ENCODE peak calls at places on chromosomes 5 and 9, in four cellular contexts. G is adrenal gland, K is IMR-90, W is uterus. Y is an unnamed sample.

GRCh38 chr5:35853652-35854051 is 3.0 kb upstream of the IL7R start:
- DNase-seq in K (no peak), W (no peak), G (peak; percentile 82), Y (peak; percentile 23)

GRCh38 chr5:11642398-11642797 is 261.8 kb downstream of the CTNND2 start:
- DNase-seq in K (no peak), W (no peak), G (no peak), Y (no peak)

GRCh38 chr9:13282998-13283397 is 3.5 kb upstream of the MPDZ start:
- DNase-seq in G (no peak), K (peak; percentile 42), W (no peak), Y (no peak)

GRCh38 chr9:3043369-3043768 is 199.5 kb upstream of the PUM3 start:
- DNase-seq in K (peak; percentile 6), G (no peak), W (no peak), Y (no peak)

GRCh38 chr5:35146386-35146785 is 83.9 kb downstream of the PRLR start:
- DNase-seq in G (no peak), K (no peak), W (no peak), Y (no peak)

GRCh38 chr5:130099001-130099400 is 194.7 kb downstream of the CHSY3 start:
- DNase-seq in G (no peak), K (no peak), W (no peak), Y (no peak)

GRCh38 chr9:135101926-135102325 is 14.5 kb downstream of the OLFM1 start:
- DNase-seq in K (no peak), W (no peak), G (no peak), Y (no peak)

GRCh38 chr5:53419247-53419646 is 61.2 kb upstream of the FST start:
- DNase-seq in K (peak; percentile 93), W (no peak), G (no peak), Y (no peak)

GRCh38 chr5:1064383-1065142 is 47.3 kb downstream of the SLC12A7 start:
- DNase-seq in W (no peak), G (no peak), K (no peak), Y (no peak)

GRCh38 chr5:151233576-151234202 is 9.8 kb upstream of the CCDC69 start:
- DNase-seq in K (no peak), W (no peak), G (no peak), Y (no peak)

GRCh38 chr5:128213340-128213739 is 129.8 kb downstream of the SLC12A2 start:
- DNase-seq in W (peak; percentile 30), G (peak; percentile 53), K (peak; percentile 77), Y (peak; percentile 19)

DNA sequence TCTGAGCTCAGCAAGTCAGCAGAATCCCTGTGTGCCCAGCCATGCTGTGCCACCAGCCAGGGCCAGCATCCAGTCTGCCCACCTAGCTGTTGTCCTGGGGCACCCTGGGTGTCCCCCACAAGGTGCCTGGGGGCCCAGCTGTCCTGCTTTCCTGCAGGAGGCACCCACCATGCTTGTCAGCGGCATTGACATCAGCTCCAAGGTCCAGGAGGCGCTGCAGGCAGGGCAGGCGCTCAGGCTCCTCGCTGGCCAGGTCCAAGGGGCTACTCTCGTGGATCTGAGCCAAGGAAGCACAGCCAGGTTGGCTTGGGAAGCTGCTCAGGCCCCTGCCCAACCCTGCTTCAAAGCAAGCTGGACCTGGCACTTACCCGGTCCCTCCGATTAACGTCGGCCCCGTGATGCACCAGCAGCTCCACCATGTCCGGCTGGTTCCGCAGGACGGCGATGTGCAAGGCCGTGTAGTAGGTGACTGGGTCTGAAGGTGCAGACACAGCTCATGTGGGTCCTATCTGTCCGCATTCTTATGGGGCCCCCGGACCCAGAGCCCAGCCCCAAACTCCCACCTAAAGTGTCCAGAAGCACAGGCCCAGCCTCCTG is 2.8 kb downstream of the ASB6 start:
- DNase-seq in W (no peak), G (no peak), K (no peak), Y (no peak)
- H3K9me3 ChIP-seq in W (no peaks in the 10 kb centered on the region), G (no peaks in the 10 kb centered on the region), K (no peaks in the 10 kb centered on the region), Y (no peaks in the 10 kb centered on the region)

DNA sequence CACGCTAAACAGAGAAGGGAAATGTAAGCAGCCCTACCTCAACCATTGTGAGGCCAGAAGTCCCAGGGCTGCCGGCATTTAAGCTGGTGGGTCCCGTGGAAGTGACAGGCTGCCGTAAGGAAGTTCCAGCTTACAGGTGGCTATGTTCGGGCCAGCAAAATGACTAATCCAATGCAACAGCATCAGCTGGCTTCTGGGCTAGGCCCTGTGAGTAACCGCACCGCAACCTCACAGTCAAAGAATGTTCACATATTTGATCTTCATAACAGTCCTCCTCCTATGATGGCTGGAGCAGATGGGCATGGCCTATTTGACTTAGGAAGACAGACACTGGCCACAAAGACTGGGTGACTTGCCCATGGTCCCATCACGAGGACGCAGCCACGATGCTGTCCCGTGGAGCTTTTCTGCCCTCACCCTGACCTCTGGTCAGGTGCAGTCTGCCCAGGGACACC is 88.2 kb downstream of the LIFR start:
- DNase-seq in K (peak; percentile 97), W (peak; percentile 57), G (no peak), Y (peak; percentile 53)
- H3K4me1 ChIP-seq in K (peaks cover 46% of the 10 kb centered on the region), W (peaks cover 30% of the 10 kb centered on the region), G (no peaks in the 10 kb centered on the region), Y (peaks cover 49% of the 10 kb centered on the region)

GRCh38 chr5:137605377-137605776 is 106.3 kb upstream of the SPOCK1 start:
- DNase-seq in W (no peak), K (no peak), G (no peak), Y (no peak)
- TF ChIP-seq CTCF in W (no peak), K (no peak), G (peak; percentile 13), Y (no peak)

DNA sequence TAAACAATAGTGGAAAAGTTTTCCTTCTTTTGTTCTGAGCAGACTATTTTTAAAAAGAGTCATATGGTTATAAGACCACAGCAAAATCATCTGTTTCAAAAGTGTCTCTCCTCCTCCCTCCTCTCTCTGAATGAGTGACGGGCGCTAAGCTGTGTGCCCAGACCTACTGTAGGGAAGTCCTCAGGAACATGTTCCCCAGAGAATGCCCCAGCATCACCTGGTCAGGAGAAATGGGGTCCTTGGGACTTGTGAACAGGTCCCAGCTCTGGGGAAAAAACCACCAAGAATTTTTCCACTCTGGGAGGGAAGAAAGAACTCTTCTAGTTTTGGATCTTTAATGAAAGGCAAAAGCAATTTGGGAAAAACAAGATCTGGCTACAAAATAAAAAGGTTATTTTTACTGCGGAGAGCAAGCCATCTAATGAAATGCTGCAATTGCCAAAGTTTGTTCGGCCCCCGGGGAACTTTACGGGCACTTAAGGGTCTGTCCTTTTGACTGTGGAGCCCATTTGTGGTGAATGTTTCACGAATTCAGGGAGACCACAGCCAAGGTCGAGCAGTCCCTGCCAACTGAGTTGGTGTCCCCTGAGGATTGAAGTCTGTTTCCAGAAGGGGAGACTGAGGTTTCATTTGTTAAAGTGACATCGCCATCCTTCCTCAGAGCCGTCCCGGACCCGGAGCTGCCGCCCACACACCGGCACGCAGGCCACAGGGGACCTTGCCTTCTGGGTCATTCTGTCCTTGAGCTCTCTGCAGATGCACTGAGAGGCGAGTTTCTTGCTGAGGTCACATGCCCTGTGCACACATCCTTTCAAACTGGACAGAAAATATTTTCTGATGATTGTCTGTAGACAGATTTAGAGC is 25.8 kb downstream of the BOD1 start:
- DNase-seq in K (no peak), G (peak; percentile 69), W (peak; percentile 19), Y (no peak)
- H3K9me3 ChIP-seq in K (peaks cover 11% of the 10 kb centered on the region), G (peaks cover 14% of the 10 kb centered on the region), W (no peaks in the 10 kb centered on the region), Y (peaks cover 4% of the 10 kb centered on the region)

Y was measured in ovary.